ENCODE peak calls at places on chromosomes 12 and 14, in four cellular contexts. One of them, this sample, is unnamed.

GRCh38 chr12:31325524-31325875 is 450 bp downstream of the SINHCAF start:
- DNase-seq in sigmoid colon: no peak
- DNase-seq in astrocyte of the spinal cord: no peak
- DNase-seq in PC-9: no peak
- DNase-seq in this sample: no peak

GRCh38 chr12:110698171-110698902 is 9.4 kb upstream of the HVCN1 start:
- DNase-seq in PC-9: peak; percentile 70
- DNase-seq in sigmoid colon: peak; percentile 86
- DNase-seq in astrocyte of the spinal cord: peak; percentile 80
- DNase-seq in this sample: peak; percentile 91

GRCh38 chr12:38744056-38744455 is 161.3 kb downstream of the CPNE8 start:
- DNase-seq in astrocyte of the spinal cord: peak; percentile 1
- DNase-seq in PC-9: no peak
- DNase-seq in sigmoid colon: no peak
- DNase-seq in this sample: no peak

GRCh38 chr14:22864979-22865378 is 6.6 kb upstream of the LRP10 start:
- DNase-seq in sigmoid colon: no peak
- DNase-seq in PC-9: no peak
- DNase-seq in astrocyte of the spinal cord: no peak
- DNase-seq in this sample: no peak

GRCh38 chr12:69484428-69484827 is 14.2 kb downstream of the FRS2 start:
- DNase-seq in astrocyte of the spinal cord: no peak
- DNase-seq in PC-9: no peak
- DNase-seq in sigmoid colon: no peak
- DNase-seq in this sample: no peak

GRCh38 chr12:111842556-111843396 is 748 bp downstream of the MAPKAPK5 start:
- DNase-seq in sigmoid colon: no peak
- DNase-seq in PC-9: no peak
- DNase-seq in astrocyte of the spinal cord: peak; percentile 12
- DNase-seq in this sample: peak; percentile 23

GRCh38 chr14:99273724-99274345 is 1.8 kb upstream of the BCL11B start:
- DNase-seq in sigmoid colon: no peak
- DNase-seq in PC-9: no peak
- DNase-seq in astrocyte of the spinal cord: no peak
- DNase-seq in this sample: peak; percentile 50

GRCh38 chr12:64796205-64796845 is 28.1 kb upstream of the TBC1D30 start:
- DNase-seq in astrocyte of the spinal cord: peak; percentile 93
- DNase-seq in sigmoid colon: no peak
- DNase-seq in PC-9: peak; percentile 70
- DNase-seq in this sample: peak; percentile 92

GRCh38 chr14:69611264-69612013 is at the start of gene SUSD6:
- DNase-seq in astrocyte of the spinal cord: peak; percentile 88
- DNase-seq in sigmoid colon: peak; percentile 96
- DNase-seq in PC-9: peak; percentile 91
- DNase-seq in this sample: peak; percentile 90

GRCh38 chr14:65303185-65303901 is 109.2 kb upstream of the FUT8 start:
- DNase-seq in PC-9: no peak
- DNase-seq in sigmoid colon: no peak
- DNase-seq in astrocyte of the spinal cord: peak; percentile 38
- DNase-seq in this sample: peak; percentile 34

GRCh38 chr12:26803552-26803951 is 29.4 kb downstream of the ITPR2 start:
- DNase-seq in sigmoid colon: no peak
- DNase-seq in astrocyte of the spinal cord: peak; percentile 73
- DNase-seq in PC-9: peak; percentile 25
- DNase-seq in this sample: peak; percentile 50

GRCh38 chr12:14910090-14910915 is 24.6 kb upstream of the MGP start:
- DNase-seq in astrocyte of the spinal cord: peak; percentile 65
- DNase-seq in PC-9: peak; percentile 12
- DNase-seq in sigmoid colon: no peak
- DNase-seq in this sample: peak; percentile 67

DNA sequence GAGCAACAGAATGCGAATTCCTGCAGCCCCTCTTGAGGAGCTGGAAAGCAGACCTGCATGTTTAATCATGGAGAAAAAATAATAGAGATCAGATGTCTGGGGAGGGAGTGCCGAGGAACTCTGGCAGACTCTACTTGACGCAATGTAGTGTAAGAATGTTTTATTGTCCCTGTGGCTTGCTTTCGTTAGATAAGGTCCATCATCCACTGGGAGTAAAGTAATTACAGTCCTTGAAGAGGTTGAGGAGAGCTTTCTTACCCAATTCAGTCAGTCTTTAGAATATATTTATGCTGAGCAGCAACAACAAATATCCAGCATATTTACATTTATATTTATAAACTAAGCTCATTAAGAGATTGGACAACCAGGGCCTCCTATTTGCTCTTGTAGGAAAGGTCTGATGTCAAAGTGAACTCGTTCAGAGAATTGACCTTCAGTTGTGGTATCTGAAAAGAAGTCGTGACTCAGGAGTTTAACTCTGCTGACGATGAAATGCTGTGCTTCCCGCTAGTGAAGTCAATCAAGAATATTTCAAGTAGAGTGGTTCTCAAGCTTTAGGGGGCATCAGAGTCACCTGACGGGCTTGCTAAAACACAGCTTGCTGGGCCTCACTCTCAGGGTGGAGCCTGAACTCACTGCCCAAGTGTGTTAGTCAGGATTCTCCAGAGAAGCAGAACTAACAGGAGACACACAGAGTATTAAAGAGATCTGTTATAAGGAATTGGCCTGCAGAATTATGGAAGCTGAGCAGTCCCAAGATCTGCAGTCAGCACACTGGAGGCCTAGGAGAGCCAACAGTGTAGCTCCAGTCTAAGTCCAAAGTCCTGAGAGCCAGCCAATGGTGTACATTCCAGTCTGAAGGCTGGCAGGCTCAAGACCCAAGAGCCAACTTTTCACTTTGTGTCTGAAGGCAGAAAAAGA is 139.3 kb upstream of the LMNTD1 start:
- DNase-seq in sigmoid colon: no peak
- DNase-seq in PC-9: no peak
- DNase-seq in astrocyte of the spinal cord: peak; percentile 78
- DNase-seq in this sample: no peak
- TF ChIP-seq CTCF in sigmoid colon: no peak
- TF ChIP-seq CTCF in PC-9: no peak
- TF ChIP-seq CTCF in astrocyte of the spinal cord: no peak
- TF ChIP-seq CTCF in this sample: no peak

GRCh38 chr12:42255221-42255874 is 17.3 kb upstream of the YAF2 start:
- DNase-seq in sigmoid colon: no peak
- DNase-seq in astrocyte of the spinal cord: no peak
- DNase-seq in PC-9: no peak
- DNase-seq in this sample: no peak
- TF ChIP-seq CTCF in sigmoid colon: no peak
- TF ChIP-seq CTCF in astrocyte of the spinal cord: no peak
- TF ChIP-seq CTCF in PC-9: no peak
- TF ChIP-seq CTCF in this sample: no peak

GRCh38 chr14:89214221-89214965 is 202.6 kb downstream of the FOXN3 start:
- DNase-seq in PC-9: peak; percentile 56
- DNase-seq in astrocyte of the spinal cord: peak; percentile 46
- DNase-seq in sigmoid colon: no peak
- DNase-seq in this sample: no peak
- TF ChIP-seq CTCF in PC-9: no peak
- TF ChIP-seq CTCF in astrocyte of the spinal cord: peak; percentile 2
- TF ChIP-seq CTCF in sigmoid colon: no peak
- TF ChIP-seq CTCF in this sample: no peak

DNA sequence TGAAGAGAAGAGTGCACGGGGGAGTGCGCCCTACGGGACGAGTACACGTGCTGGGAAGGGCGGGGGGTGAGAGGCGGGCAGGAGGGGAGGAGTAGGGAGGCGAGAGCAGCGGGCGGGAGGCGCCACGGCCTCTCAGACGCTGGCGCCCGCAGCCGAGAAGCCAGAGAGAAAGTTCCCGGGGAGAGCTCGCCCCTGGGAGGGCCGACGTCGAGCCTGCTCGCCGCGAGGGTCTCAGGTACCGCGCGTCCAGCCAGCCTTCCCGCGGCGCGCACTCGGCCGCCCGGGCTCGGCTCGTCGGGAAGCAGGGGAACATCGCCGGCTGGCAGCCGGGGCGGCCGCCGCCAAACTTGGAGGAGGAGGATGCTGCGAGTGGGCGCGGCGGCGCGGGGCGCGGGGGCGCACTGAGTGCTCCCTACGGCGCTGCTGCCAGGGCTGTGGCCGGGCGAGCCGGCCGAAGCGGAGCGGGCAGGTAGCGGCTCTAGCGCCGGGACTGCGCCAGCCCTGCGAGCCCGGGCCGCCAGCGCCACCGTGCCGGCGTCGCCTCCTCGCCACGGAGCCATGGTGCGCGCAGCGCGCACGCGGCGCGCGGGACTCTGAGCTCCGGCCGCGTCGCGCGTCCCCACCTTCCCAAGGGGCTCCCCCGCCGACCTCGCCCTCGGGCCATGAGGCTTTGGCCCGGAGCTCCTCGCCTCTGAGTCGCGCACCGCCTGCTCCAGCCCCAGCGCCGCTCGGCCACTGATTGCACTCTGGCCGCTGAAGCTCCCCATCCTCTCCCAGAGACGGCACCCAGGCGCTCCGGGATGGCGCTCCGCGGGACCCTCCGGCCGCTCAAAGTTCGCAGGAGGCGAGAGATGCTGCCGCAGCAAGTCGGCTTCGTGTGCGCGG is at the start of gene SLC24A4:
- DNase-seq in PC-9: no peak
- DNase-seq in astrocyte of the spinal cord: no peak
- DNase-seq in sigmoid colon: no peak
- DNase-seq in this sample: no peak
- TF ChIP-seq CTCF in PC-9: no peak
- TF ChIP-seq CTCF in astrocyte of the spinal cord: no peak
- TF ChIP-seq CTCF in sigmoid colon: no peak
- TF ChIP-seq CTCF in this sample: no peak

GRCh38 chr12:40662366-40662765 is 29.9 kb upstream of the CNTN1 start:
- DNase-seq in sigmoid colon: no peak
- DNase-seq in PC-9: no peak
- DNase-seq in astrocyte of the spinal cord: no peak
- DNase-seq in this sample: no peak

GRCh38 chr12:40663781-40664180 is 28.5 kb upstream of the CNTN1 start:
- DNase-seq in sigmoid colon: no peak
- DNase-seq in PC-9: no peak
- DNase-seq in astrocyte of the spinal cord: no peak
- DNase-seq in this sample: no peak

GRCh38 chr12:40672650-40673319 is 19.5 kb upstream of the CNTN1 start:
- DNase-seq in astrocyte of the spinal cord: no peak
- DNase-seq in PC-9: no peak
- DNase-seq in sigmoid colon: no peak
- DNase-seq in this sample: no peak

GRCh38 chr12:40668095-40668494 is 24.1 kb upstream of the CNTN1 start:
- DNase-seq in sigmoid colon: no peak
- DNase-seq in PC-9: no peak
- DNase-seq in astrocyte of the spinal cord: no peak
- DNase-seq in this sample: no peak
- TF ChIP-seq CTCF in sigmoid colon: no peak
- TF ChIP-seq CTCF in PC-9: no peak
- TF ChIP-seq CTCF in astrocyte of the spinal cord: no peak
- TF ChIP-seq CTCF in this sample: no peak

DNA sequence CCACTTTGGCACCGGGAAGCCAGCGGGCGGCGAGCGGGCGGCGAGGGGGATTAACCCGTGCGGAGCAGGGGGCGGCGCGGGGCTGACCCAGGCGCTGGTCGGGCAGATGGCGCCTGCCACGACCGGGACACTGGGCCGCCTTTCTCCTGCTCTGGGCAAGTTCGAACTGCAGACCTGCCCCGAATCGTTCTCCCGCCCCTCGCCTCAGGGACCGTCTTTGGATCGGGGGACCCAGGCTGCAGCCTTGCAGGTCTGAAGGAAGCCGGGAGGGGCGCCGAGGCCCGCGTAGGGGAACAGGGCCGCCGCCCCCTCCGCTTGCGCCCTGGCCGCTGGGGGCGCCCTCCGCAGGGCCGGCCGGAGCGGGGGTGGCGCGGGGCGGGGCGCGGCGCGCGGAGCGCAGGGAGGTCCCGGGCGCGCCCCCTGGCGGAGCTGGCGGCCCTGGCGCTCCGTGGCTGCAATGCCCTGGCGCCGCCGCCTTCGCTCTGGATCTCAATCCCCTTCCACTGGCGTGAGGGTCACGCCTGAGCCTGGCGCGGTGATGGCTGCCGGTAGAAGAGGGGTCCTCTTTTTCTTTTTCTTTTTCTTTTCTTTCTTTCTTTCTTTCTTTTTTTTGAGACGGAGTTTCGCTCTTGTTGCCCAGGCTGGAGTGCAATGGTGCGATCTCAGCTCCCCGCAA is 447 bp upstream of the LTBP2 start:
- DNase-seq in astrocyte of the spinal cord: peak; percentile 84
- DNase-seq in sigmoid colon: peak; percentile 86
- DNase-seq in PC-9: peak; percentile 99
- DNase-seq in this sample: peak; percentile 72
- TF ChIP-seq CTCF in astrocyte of the spinal cord: peak; percentile 60
- TF ChIP-seq CTCF in sigmoid colon: peak; percentile 18
- TF ChIP-seq CTCF in PC-9: peak; percentile 72
- TF ChIP-seq CTCF in this sample: peak; percentile 58

This sample was measured in MCF 10A.